ENCODE peak calls at places on chromosomes 11 and 22, in seven cellular contexts. O is cardiac muscle cell, G is fibroblast of lung, F is AG04450, M is tibial nerve, U is lower lobe of right lung, X is PC-9. S is an unnamed sample.

GRCh38 chr11:18366286-18366685 is 28.1 kb upstream of the LDHA start:
- DNase-seq in G (no peak), M (no peak), X (no peak), U (no peak), F (no peak), O (peak; percentile 65), S (no peak)

GRCh38 chr11:10329935-10330334 is 25.1 kb downstream of the ADM start:
- DNase-seq in F (no peak), G (peak; percentile 89), U (no peak), O (peak; percentile 77), M (no peak), X (no peak), S (no peak)

GRCh38 chr22:16608931-16609330 is 16.3 kb upstream of the CCT8L2 start:
- DNase-seq in G (no peak), X (no peak), U (no peak), M (no peak), O (no peak), F (no peak), S (no peak)

GRCh38 chr11:9060700-9061111 is 30.7 kb downstream of the SCUBE2 start:
- DNase-seq in M (no peak), U (no peak), X (no peak), G (no peak), F (no peak), O (no peak), S (no peak)

GRCh38 chr11:63884191-63884590 is 32.8 kb downstream of the RCOR2 start:
- DNase-seq in O (no peak), X (no peak), M (no peak), G (peak; percentile 17), F (no peak), U (no peak), S (no peak)

GRCh38 chr11:64284048-64284961 is at the start of gene BAD:
- DNase-seq in X (peak; percentile 95), U (peak; percentile 96), G (peak; percentile 85), M (peak; percentile 94), O (peak; percentile 94), F (peak; percentile 68), S (peak; percentile 96)

GRCh38 chr22:43884600-43885318 is 7.1 kb downstream of the PNPLA5 start:
- DNase-seq in X (peak; percentile 60), O (peak; percentile 58), G (peak; percentile 25), F (no peak), U (peak; percentile 65), M (peak; percentile 53), S (peak; percentile 18)

GRCh38 chr11:110356769-110357671 is 60.6 kb upstream of the RDX start:
- DNase-seq in U (no peak), O (peak; percentile 17), X (peak; percentile 59), F (no peak), G (peak; percentile 54), M (no peak), S (no peak)

GRCh38 chr11:124882339-124883071 is 15.2 kb downstream of the ROBO4 start:
- DNase-seq in U (no peak), M (no peak), X (no peak), F (no peak), G (peak; percentile 51), O (peak; percentile 51), S (peak; percentile 8)

GRCh38 chr11:61719968-61720367 is 32.5 kb upstream of the MYRF start:
- DNase-seq in F (no peak), X (no peak), G (no peak), M (no peak), U (no peak), O (no peak), S (no peak)

GRCh38 chr22:36938886-36939285 is 25.5 kb downstream of the CSF2RB start:
- DNase-seq in U (no peak), M (no peak), F (no peak), G (no peak), O (no peak), X (no peak), S (no peak)

GRCh38 chr11:66328036-66328306 is 8.3 kb downstream of the RIN1 start:
- DNase-seq in M (no peak), U (no peak), X (no peak), O (no peak), F (no peak), G (no peak), S (peak; percentile 60)

GRCh38 chr22:35102663-35103062 is 36.7 kb downstream of the ISX start:
- DNase-seq in O (peak; percentile 4), M (no peak), X (peak; percentile 2), U (peak; percentile 48), G (peak; percentile 1), F (no peak), S (no peak)

GRCh38 chr11:112961146-112961668 is at the start of gene NCAM1:
- DNase-seq in X (peak; percentile 18), F (no peak), M (peak; percentile 12), U (peak; percentile 52), O (peak; percentile 90), G (peak; percentile 84), S (no peak)

GRCh38 chr11:61486004-61486615 is 22.4 kb upstream of the LRRC10B start:
- DNase-seq in M (no peak), O (no peak), G (no peak), F (no peak), U (no peak), X (no peak), S (no peak)

GRCh38 chr11:67378544-67378943 is 5.1 kb upstream of the CLCF1 start:
- DNase-seq in U (no peak), X (no peak), M (no peak), F (no peak), O (no peak), G (no peak), S (no peak)

GRCh38 chr11:40314327-40314726 is 1145.1 kb downstream of the LRRC4C start:
- DNase-seq in G (no peak), M (no peak), U (no peak), X (no peak), O (no peak), F (no peak), S (no peak)

GRCh38 chr11:36492724-36493304 is 17.3 kb downstream of the TRAF6 start:
- DNase-seq in M (peak; percentile 35), U (no peak), X (no peak), F (no peak), O (peak; percentile 71), G (peak; percentile 43), S (peak; percentile 40)

GRCh38 chr11:128670631-128671030 is 23.2 kb upstream of the FLI1 start:
- DNase-seq in M (no peak), U (no peak), O (no peak), F (no peak), G (peak; percentile 41), X (no peak), S (no peak)

DNA sequence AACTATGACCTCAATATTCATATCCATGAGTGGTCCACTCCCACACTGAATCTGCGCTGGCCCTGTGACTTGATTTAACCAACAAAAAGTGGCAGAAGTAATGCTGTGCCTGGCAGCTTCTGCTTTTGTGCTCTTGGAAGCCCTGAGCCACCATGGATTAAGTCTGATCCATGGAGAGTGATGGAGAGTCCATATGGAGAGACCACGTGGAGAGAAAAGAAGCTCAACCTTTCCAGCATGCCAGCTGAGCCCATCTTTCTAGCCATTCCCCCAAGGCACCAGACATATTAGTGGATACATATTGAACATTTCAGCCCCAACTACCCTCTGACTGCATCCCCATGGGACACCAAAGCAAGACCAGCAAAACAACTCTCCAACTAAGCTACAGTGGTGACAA is 16.0 kb downstream of the LRRC55 start:
- DNase-seq in X (no peak), M (no peak), U (no peak), F (no peak), G (no peak), O (no peak), S (no peak)
- H3K27ac ChIP-seq in X (no peak overlapping the region), M (no peak overlapping the region), U (no peak overlapping the region), F (no peak overlapping the region), G (no peak overlapping the region), O (no peak overlapping the region), S (no peak overlapping the region)

GRCh38 chr11:57248780-57249383 is 11.8 kb upstream of the APLNR start:
- DNase-seq in F (peak; percentile 32), O (peak; percentile 83), U (peak; percentile 51), X (peak; percentile 60), G (peak; percentile 50), M (peak; percentile 67), S (no peak)

GRCh38 chr11:57249384-57250319 is 12.6 kb upstream of the APLNR start:
- DNase-seq in O (peak; percentile 75), U (peak; percentile 68), G (peak; percentile 38), M (peak; percentile 82), F (peak; percentile 39), X (peak; percentile 69), S (no peak)

GRCh38 chr11:57254631-57255030 is 17.6 kb upstream of the APLNR start:
- DNase-seq in X (no peak), G (no peak), F (no peak), M (no peak), U (no peak), O (no peak), S (no peak)

GRCh38 chr11:57251491-57252104 is 14.5 kb upstream of the APLNR start:
- DNase-seq in U (no peak), M (peak; percentile 30), G (peak; percentile 21), X (peak; percentile 7), O (peak; percentile 80), F (no peak), S (no peak)

DNA sequence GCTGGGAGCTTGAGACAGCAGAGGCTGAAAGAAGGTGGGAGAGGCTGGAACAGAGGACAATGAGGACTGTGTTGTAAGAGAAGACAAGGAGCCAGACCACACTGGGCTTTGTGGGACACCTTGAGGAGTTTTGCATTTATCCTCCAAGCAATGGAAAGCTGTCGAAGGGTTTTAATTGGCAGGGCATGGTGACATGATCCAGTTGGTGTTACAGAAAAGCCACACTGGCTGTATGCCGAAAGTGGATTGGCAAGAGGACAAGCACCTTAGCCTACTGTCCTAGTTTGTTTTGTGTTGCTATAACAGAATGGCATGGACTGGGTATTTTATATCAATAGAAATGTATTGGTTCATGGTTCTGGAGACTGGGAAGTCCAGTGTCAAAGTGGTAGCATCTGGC is 14.0 kb upstream of the APLNR start:
- DNase-seq in M (no peak), G (no peak), X (no peak), O (peak; percentile 17), F (no peak), U (no peak), S (no peak)
- H3K4me3 ChIP-seq in M (no peak overlapping the region), G (no peak overlapping the region), X (no peak overlapping the region), O (no peak overlapping the region), F (no peak overlapping the region), U (no peak overlapping the region), S (no peak overlapping the region)

GRCh38 chr22:30436196-30436595 is 10.6 kb downstream of the MTFP1 start:
- DNase-seq in G (no peak), X (no peak), F (no peak), O (no peak), M (no peak), U (no peak), S (no peak)

GRCh38 chr22:30433773-30434172 is 8.2 kb downstream of the MTFP1 start:
- DNase-seq in F (no peak), M (no peak), G (no peak), X (no peak), O (no peak), U (no peak), S (no peak)

GRCh38 chr22:30433227-30433626 is 7.7 kb downstream of the MTFP1 start:
- DNase-seq in X (no peak), U (no peak), M (no peak), O (no peak), G (no peak), F (no peak), S (no peak)

GRCh38 chr22:30434775-30435315 is 9.3 kb downstream of the MTFP1 start:
- DNase-seq in X (no peak), U (no peak), F (no peak), O (no peak), M (no peak), G (no peak), S (no peak)

GRCh38 chr22:30435674-30436126 is 10.1 kb downstream of the MTFP1 start:
- DNase-seq in O (no peak), F (no peak), U (peak; percentile 54), M (no peak), G (no peak), X (no peak), S (peak; percentile 77)
- H3K27ac ChIP-seq in O (no peak overlapping the region), F (no peak overlapping the region), U (peak overlapping the region; percentile 67), M (peak overlapping the region; percentile 15), G (no peak overlapping the region), X (no peak overlapping the region), S (peak overlapping the region; percentile 62)

GRCh38 chr11:12845739-12846358 is 163.3 kb upstream of the RASSF10 start:
- DNase-seq in X (no peak), U (no peak), F (peak; percentile 65), G (peak; percentile 56), M (no peak), O (no peak), S (no peak)
- H3K4me3 ChIP-seq in X (no peak overlapping the region), U (no peak overlapping the region), F (no peak overlapping the region), G (no peak overlapping the region), M (no peak overlapping the region), O (no peak overlapping the region), S (no peak overlapping the region)

S was measured in CD8-positive, alpha-beta memory T cell.